ENCODE peak calls at places on chromosomes 2 and 18, in eight cellular contexts. V is RWPE1, I is WERI-Rb-1, G is psoas muscle, N is OCI-LY7, F is WTC11, T is fibroblast of the aortic adventitia, E is K562. Q is an unnamed sample.

GRCh38 chr2:135258193-135258592 is 206.1 kb downstream of the RAB3GAP1 start:
- DNase-seq in V (no peak), I (peak), G (no peak), N (peak), F (no peak), T (no peak), E (no peak), Q (peak)

GRCh38 chr2:10921525-10921924 is 9.8 kb downstream of the KCNF1 start:
- DNase-seq in V (no peak), I (no peak), G (no peak), N (no peak), F (no peak), T (no peak), E (no peak), Q (no peak)

GRCh38 chr2:83900859-83901258 is 558.2 kb downstream of the SUCLG1 start:
- DNase-seq in V (peak), I (no peak), G (no peak), N (no peak), F (no peak), T (no peak), E (no peak), Q (no peak)

GRCh38 chr2:74149249-74149530 is 1.5 kb upstream of the BOLA3 start:
- DNase-seq in V (no peak), I (no peak), G (no peak), N (peak), F (no peak), T (no peak), E (peak), Q (no peak)

GRCh38 chr18:44743626-44744025 is 62.9 kb downstream of the SETBP1 start:
- DNase-seq in V (no peak), I (no peak), G (no peak), N (no peak), F (no peak), T (no peak), E (no peak), Q (no peak)

GRCh38 chr2:191415101-191415500 is 169.9 kb downstream of the MYO1B start:
- DNase-seq in V (no peak), I (no peak), G (no peak), N (no peak), F (no peak), T (no peak), E (no peak), Q (no peak)

GRCh38 chr18:33010149-33010548 is 237.3 kb upstream of the KLHL14 start:
- DNase-seq in V (no peak), I (no peak), G (no peak), N (no peak), F (no peak), T (no peak), E (no peak), Q (no peak)

GRCh38 chr2:7031424-7032245 is 114.4 kb downstream of the RNF144A start:
- DNase-seq in V (peak), I (peak), G (peak), N (peak), F (no peak), T (no peak), E (no peak), Q (peak)

GRCh38 chr2:25044990-25045389 is 3.1 kb downstream of the EFR3B start:
- DNase-seq in V (no peak), I (no peak), G (peak), N (no peak), F (no peak), T (no peak), E (no peak), Q (peak)

DNA sequence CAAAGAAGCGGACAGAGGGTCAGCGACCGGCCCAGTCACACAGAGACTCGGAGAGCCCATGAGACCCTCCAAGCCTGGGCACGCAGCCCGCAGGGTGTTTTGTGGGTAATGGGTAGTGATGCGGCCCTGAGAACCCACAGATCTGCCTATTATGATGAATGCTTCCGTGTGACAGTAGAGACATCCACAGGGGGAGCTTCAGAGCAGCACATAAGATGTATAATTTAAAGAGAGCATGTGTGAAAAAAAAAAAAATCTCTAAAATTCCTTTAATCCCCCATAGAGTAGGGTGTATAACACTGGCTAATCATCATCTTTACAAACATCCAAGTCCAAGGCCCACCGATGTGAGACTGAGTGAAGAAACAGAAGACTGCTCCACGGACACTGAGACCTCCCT is 34.6 kb downstream of the BIN1 start:
- DNase-seq in V (no peak), I (no peak), G (no peak), N (no peak), F (no peak), T (no peak), E (no peak), Q (no peak)
- TF ChIP-seq CTCF in V (no peak), I (no peak), G (no peak), N (no peak), F (no peak), T (peak), E (no peak), Q (no peak)

GRCh38 chr2:218275368-218276072 is 5.2 kb downstream of the PNKD start:
- DNase-seq in V (no peak), I (no peak), G (no peak), N (no peak), F (no peak), T (no peak), E (no peak), Q (no peak)
- TF ChIP-seq CTCF in V (no peak), I (no peak), G (no peak), N (no peak), F (no peak), T (no peak), E (no peak), Q (no peak)

DNA sequence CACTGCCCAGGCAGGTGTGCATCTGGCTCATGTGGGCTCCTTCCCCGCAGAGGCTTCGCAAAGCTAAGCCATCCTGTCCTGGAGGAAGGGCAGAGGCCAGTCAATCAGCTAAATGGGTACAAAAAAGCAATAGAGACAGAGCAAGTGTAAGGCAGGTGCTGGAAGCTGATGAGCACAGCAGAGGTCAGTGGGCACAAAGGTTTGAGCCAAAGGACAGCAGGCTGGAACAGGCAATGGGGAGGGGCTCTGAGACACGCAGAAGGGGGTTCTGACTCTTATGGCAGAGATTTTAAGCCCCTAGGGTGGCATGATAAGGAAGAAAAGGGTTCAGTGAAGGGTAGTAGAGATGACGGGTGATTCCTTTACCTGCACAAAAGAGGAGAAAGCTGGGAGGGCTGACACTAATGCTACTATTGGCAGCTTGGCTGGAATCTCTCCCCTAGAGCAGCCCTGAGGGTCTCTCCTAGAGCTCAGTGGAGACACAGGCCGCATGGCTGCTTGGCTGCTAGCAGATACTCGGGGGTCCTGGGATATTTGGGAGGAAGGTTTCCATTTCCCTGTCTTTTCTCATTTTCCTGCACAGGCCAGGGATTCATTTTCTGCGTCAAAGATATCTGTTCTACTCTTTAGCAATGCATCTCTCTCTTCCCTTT is 132.4 kb downstream of the MYCN start:
- DNase-seq in V (no peak), I (no peak), G (no peak), N (no peak), F (no peak), T (no peak), E (no peak), Q (no peak)
- TF ChIP-seq CTCF in V (no peak), I (no peak), G (no peak), N (no peak), F (no peak), T (no peak), E (no peak), Q (no peak)

GRCh38 chr2:117537030-117537429 is 277.5 kb upstream of the DDX18 start:
- DNase-seq in V (no peak), I (peak), G (no peak), N (no peak), F (no peak), T (no peak), E (no peak), Q (no peak)

GRCh38 chr2:117536139-117536538 is 278.4 kb upstream of the DDX18 start:
- DNase-seq in V (peak), I (no peak), G (no peak), N (peak), F (peak), T (no peak), E (no peak), Q (no peak)
- TF ChIP-seq CTCF in V (no peak), I (peak), G (peak), N (peak), F (no peak), T (no peak), E (no peak), Q (no peak)

DNA sequence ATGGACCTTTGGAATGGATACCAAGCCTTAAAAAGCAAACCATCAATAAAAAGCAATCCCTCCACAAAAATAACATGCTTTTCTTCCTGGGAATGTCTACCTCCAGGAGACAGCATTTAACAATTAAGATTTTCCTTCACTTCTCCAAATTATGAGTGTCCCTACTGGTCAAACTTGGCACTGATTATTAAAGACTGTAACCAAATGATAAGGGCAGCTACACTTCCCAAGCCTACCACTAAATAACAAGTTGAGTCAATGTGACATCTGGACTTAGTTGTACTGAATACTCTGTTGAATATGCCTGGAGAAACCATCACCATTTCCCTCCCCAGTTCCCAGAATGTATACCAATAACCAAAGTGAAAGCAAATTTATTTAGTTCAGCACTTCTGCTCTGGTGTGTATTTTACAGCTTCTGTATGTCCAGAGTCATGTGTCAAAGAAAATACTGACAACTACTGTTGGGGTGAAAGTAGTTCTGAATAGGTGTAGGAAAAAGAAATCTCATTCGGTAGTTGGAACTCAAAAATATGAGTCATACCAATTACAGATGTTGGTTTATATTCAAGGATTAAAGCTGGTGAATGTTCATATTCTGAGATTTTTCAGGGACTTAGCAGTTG is 1291.7 kb upstream of the GYPC start:
- DNase-seq in V (no peak), I (no peak), G (no peak), N (no peak), F (no peak), T (no peak), E (no peak), Q (no peak)
- TF ChIP-seq CTCF in V (no peak), I (no peak), G (no peak), N (no peak), F (no peak), T (no peak), E (no peak), Q (no peak)